ENCODE peak calls at places on chromosomes 11 and 22, in seven cellular contexts. One of them, this sample, is unnamed.

GRCh38 chr11:2652362-2652761 is 47.4 kb downstream of the KCNQ1OT1 start:
- DNase-seq in fibroblast of pulmonary artery: no peak
- DNase-seq in bronchial epithelial cell: no peak
- DNase-seq in pancreas: no peak
- DNase-seq in AG09309: no peak
- DNase-seq in naive thymus-derived CD4-positive, alpha-beta T cell: no peak
- DNase-seq in Peyer's patch: no peak
- DNase-seq in this sample: no peak

GRCh38 chr11:74992852-74993251 is 4.1 kb downstream of the NEU3 start:
- DNase-seq in fibroblast of pulmonary artery: no peak
- DNase-seq in bronchial epithelial cell: no peak
- DNase-seq in pancreas: no peak
- DNase-seq in AG09309: no peak
- DNase-seq in naive thymus-derived CD4-positive, alpha-beta T cell: no peak
- DNase-seq in Peyer's patch: no peak
- DNase-seq in this sample: no peak

GRCh38 chr11:123302751-123303195 is 107.7 kb upstream of the CLMP start:
- DNase-seq in fibroblast of pulmonary artery: peak
- DNase-seq in bronchial epithelial cell: peak
- DNase-seq in pancreas: no peak
- DNase-seq in AG09309: peak
- DNase-seq in naive thymus-derived CD4-positive, alpha-beta T cell: no peak
- DNase-seq in Peyer's patch: no peak
- DNase-seq in this sample: peak

GRCh38 chr22:38271927-38272372 is 860 bp downstream of the TMEM184B start:
- DNase-seq in fibroblast of pulmonary artery: no peak
- DNase-seq in bronchial epithelial cell: peak
- DNase-seq in pancreas: peak
- DNase-seq in AG09309: no peak
- DNase-seq in naive thymus-derived CD4-positive, alpha-beta T cell: no peak
- DNase-seq in Peyer's patch: peak
- DNase-seq in this sample: no peak

GRCh38 chr11:27171391-27171790 is 130.8 kb downstream of the BBOX1 start:
- DNase-seq in fibroblast of pulmonary artery: no peak
- DNase-seq in bronchial epithelial cell: peak
- DNase-seq in pancreas: no peak
- DNase-seq in AG09309: no peak
- DNase-seq in naive thymus-derived CD4-positive, alpha-beta T cell: no peak
- DNase-seq in Peyer's patch: no peak
- DNase-seq in this sample: no peak

GRCh38 chr22:33756508-33756949 is 163.7 kb downstream of the LARGE1 start:
- DNase-seq in fibroblast of pulmonary artery: no peak
- DNase-seq in bronchial epithelial cell: no peak
- DNase-seq in pancreas: no peak
- DNase-seq in AG09309: no peak
- DNase-seq in naive thymus-derived CD4-positive, alpha-beta T cell: no peak
- DNase-seq in Peyer's patch: no peak
- DNase-seq in this sample: no peak

GRCh38 chr22:37927129-37927936 is 21.2 kb downstream of the MICALL1 start:
- DNase-seq in fibroblast of pulmonary artery: no peak
- DNase-seq in bronchial epithelial cell: no peak
- DNase-seq in pancreas: no peak
- DNase-seq in AG09309: no peak
- DNase-seq in naive thymus-derived CD4-positive, alpha-beta T cell: no peak
- DNase-seq in Peyer's patch: no peak
- DNase-seq in this sample: no peak

GRCh38 chr11:17713851-17714250 is 5.5 kb upstream of the MYOD1 start:
- DNase-seq in fibroblast of pulmonary artery: no peak
- DNase-seq in bronchial epithelial cell: no peak
- DNase-seq in pancreas: no peak
- DNase-seq in AG09309: no peak
- DNase-seq in naive thymus-derived CD4-positive, alpha-beta T cell: no peak
- DNase-seq in Peyer's patch: no peak
- DNase-seq in this sample: no peak

GRCh38 chr11:30255637-30256036 is 24.8 kb downstream of the FSHB start:
- DNase-seq in fibroblast of pulmonary artery: no peak
- DNase-seq in bronchial epithelial cell: no peak
- DNase-seq in pancreas: no peak
- DNase-seq in AG09309: no peak
- DNase-seq in naive thymus-derived CD4-positive, alpha-beta T cell: no peak
- DNase-seq in Peyer's patch: no peak
- DNase-seq in this sample: no peak

GRCh38 chr11:79466411-79466810 is 25.6 kb upstream of the TENM4 start:
- DNase-seq in fibroblast of pulmonary artery: peak
- DNase-seq in bronchial epithelial cell: peak
- DNase-seq in pancreas: no peak
- DNase-seq in AG09309: peak
- DNase-seq in naive thymus-derived CD4-positive, alpha-beta T cell: no peak
- DNase-seq in Peyer's patch: no peak
- DNase-seq in this sample: peak

GRCh38 chr11:79661373-79661772 is 220.5 kb upstream of the TENM4 start:
- DNase-seq in fibroblast of pulmonary artery: no peak
- DNase-seq in bronchial epithelial cell: no peak
- DNase-seq in pancreas: no peak
- DNase-seq in AG09309: no peak
- DNase-seq in naive thymus-derived CD4-positive, alpha-beta T cell: no peak
- DNase-seq in Peyer's patch: no peak
- DNase-seq in this sample: no peak

GRCh38 chr11:18790820-18791174 is 801 bp downstream of the PTPN5 start:
- DNase-seq in fibroblast of pulmonary artery: no peak
- DNase-seq in bronchial epithelial cell: no peak
- DNase-seq in pancreas: no peak
- DNase-seq in AG09309: no peak
- DNase-seq in naive thymus-derived CD4-positive, alpha-beta T cell: no peak
- DNase-seq in Peyer's patch: no peak
- DNase-seq in this sample: no peak
- H3K4me3 ChIP-seq in fibroblast of pulmonary artery: no peak
- H3K4me3 ChIP-seq in bronchial epithelial cell: no peak
- H3K4me3 ChIP-seq in pancreas: no peak
- H3K4me3 ChIP-seq in AG09309: no peak
- H3K4me3 ChIP-seq in naive thymus-derived CD4-positive, alpha-beta T cell: no peak
- H3K4me3 ChIP-seq in Peyer's patch: no peak
- H3K4me3 ChIP-seq in this sample: no peak

GRCh38 chr11:114159802-114160588 is 100.5 kb downstream of the ZBTB16 start:
- DNase-seq in fibroblast of pulmonary artery: peak
- DNase-seq in bronchial epithelial cell: peak
- DNase-seq in pancreas: peak
- DNase-seq in AG09309: peak
- DNase-seq in naive thymus-derived CD4-positive, alpha-beta T cell: peak
- DNase-seq in Peyer's patch: peak
- DNase-seq in this sample: peak
- H3K4me3 ChIP-seq in fibroblast of pulmonary artery: peak
- H3K4me3 ChIP-seq in bronchial epithelial cell: no peak
- H3K4me3 ChIP-seq in pancreas: no peak
- H3K4me3 ChIP-seq in AG09309: no peak
- H3K4me3 ChIP-seq in naive thymus-derived CD4-positive, alpha-beta T cell: peak
- H3K4me3 ChIP-seq in Peyer's patch: peak
- H3K4me3 ChIP-seq in this sample: no peak

GRCh38 chr22:29702931-29703594 is 16.7 kb upstream of the CABP7 start:
- DNase-seq in fibroblast of pulmonary artery: no peak
- DNase-seq in bronchial epithelial cell: no peak
- DNase-seq in pancreas: no peak
- DNase-seq in AG09309: no peak
- DNase-seq in naive thymus-derived CD4-positive, alpha-beta T cell: no peak
- DNase-seq in Peyer's patch: no peak
- DNase-seq in this sample: no peak
- H3K4me3 ChIP-seq in fibroblast of pulmonary artery: no peak
- H3K4me3 ChIP-seq in bronchial epithelial cell: no peak
- H3K4me3 ChIP-seq in pancreas: no peak
- H3K4me3 ChIP-seq in AG09309: no peak
- H3K4me3 ChIP-seq in naive thymus-derived CD4-positive, alpha-beta T cell: no peak
- H3K4me3 ChIP-seq in Peyer's patch: no peak
- H3K4me3 ChIP-seq in this sample: no peak

GRCh38 chr11:119683783-119684182 is 45.2 kb downstream of the NECTIN1 start:
- DNase-seq in fibroblast of pulmonary artery: no peak
- DNase-seq in bronchial epithelial cell: peak
- DNase-seq in pancreas: no peak
- DNase-seq in AG09309: no peak
- DNase-seq in naive thymus-derived CD4-positive, alpha-beta T cell: no peak
- DNase-seq in Peyer's patch: no peak
- DNase-seq in this sample: no peak

GRCh38 chr11:119687220-119688046 is 41.6 kb downstream of the NECTIN1 start:
- DNase-seq in fibroblast of pulmonary artery: no peak
- DNase-seq in bronchial epithelial cell: no peak
- DNase-seq in pancreas: no peak
- DNase-seq in AG09309: no peak
- DNase-seq in naive thymus-derived CD4-positive, alpha-beta T cell: no peak
- DNase-seq in Peyer's patch: no peak
- DNase-seq in this sample: no peak

GRCh38 chr11:119686483-119686882 is 42.5 kb downstream of the NECTIN1 start:
- DNase-seq in fibroblast of pulmonary artery: no peak
- DNase-seq in bronchial epithelial cell: peak
- DNase-seq in pancreas: no peak
- DNase-seq in AG09309: no peak
- DNase-seq in naive thymus-derived CD4-positive, alpha-beta T cell: no peak
- DNase-seq in Peyer's patch: no peak
- DNase-seq in this sample: no peak

GRCh38 chr11:119685073-119685746 is 43.8 kb downstream of the NECTIN1 start:
- DNase-seq in fibroblast of pulmonary artery: no peak
- DNase-seq in bronchial epithelial cell: no peak
- DNase-seq in pancreas: no peak
- DNase-seq in AG09309: no peak
- DNase-seq in naive thymus-derived CD4-positive, alpha-beta T cell: no peak
- DNase-seq in Peyer's patch: no peak
- DNase-seq in this sample: no peak

GRCh38 chr11:119684361-119685072 is 44.5 kb downstream of the NECTIN1 start:
- DNase-seq in fibroblast of pulmonary artery: peak
- DNase-seq in bronchial epithelial cell: peak
- DNase-seq in pancreas: no peak
- DNase-seq in AG09309: no peak
- DNase-seq in naive thymus-derived CD4-positive, alpha-beta T cell: no peak
- DNase-seq in Peyer's patch: no peak
- DNase-seq in this sample: no peak
- H3K4me3 ChIP-seq in fibroblast of pulmonary artery: no peak
- H3K4me3 ChIP-seq in bronchial epithelial cell: no peak
- H3K4me3 ChIP-seq in pancreas: no peak
- H3K4me3 ChIP-seq in AG09309: no peak
- H3K4me3 ChIP-seq in naive thymus-derived CD4-positive, alpha-beta T cell: no peak
- H3K4me3 ChIP-seq in Peyer's patch: no peak
- H3K4me3 ChIP-seq in this sample: no peak

DNA sequence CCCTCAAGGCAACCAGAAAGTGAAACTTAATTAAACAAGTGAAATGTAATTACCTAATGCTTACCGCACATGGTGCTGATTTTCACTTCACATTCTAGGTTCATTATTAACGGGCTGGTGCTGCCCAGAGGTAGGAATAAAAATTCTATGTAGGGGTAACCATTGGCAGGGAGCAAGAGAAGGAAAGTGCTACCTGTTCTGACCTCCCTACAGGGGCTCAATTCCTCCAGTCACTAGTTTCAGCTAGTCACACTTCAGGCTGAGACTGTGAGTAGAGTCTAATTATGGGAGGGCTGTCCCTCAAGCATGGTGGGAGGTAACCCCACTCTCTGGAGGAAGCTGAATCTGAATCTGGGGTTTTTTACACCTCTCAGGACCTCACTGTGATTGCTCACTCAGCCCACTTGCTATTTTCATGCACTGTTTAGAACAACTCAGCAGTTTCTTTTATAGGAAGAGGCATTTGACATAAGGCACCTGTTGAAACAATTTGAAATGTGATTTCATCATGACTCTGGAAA is 75.4 kb downstream of the MAML2 start:
- DNase-seq in fibroblast of pulmonary artery: peak
- DNase-seq in bronchial epithelial cell: no peak
- DNase-seq in pancreas: no peak
- DNase-seq in AG09309: no peak
- DNase-seq in naive thymus-derived CD4-positive, alpha-beta T cell: peak
- DNase-seq in Peyer's patch: no peak
- DNase-seq in this sample: no peak
- H3K4me3 ChIP-seq in fibroblast of pulmonary artery: no peak
- H3K4me3 ChIP-seq in bronchial epithelial cell: no peak
- H3K4me3 ChIP-seq in pancreas: no peak
- H3K4me3 ChIP-seq in AG09309: no peak
- H3K4me3 ChIP-seq in naive thymus-derived CD4-positive, alpha-beta T cell: peak
- H3K4me3 ChIP-seq in Peyer's patch: no peak
- H3K4me3 ChIP-seq in this sample: no peak

DNA sequence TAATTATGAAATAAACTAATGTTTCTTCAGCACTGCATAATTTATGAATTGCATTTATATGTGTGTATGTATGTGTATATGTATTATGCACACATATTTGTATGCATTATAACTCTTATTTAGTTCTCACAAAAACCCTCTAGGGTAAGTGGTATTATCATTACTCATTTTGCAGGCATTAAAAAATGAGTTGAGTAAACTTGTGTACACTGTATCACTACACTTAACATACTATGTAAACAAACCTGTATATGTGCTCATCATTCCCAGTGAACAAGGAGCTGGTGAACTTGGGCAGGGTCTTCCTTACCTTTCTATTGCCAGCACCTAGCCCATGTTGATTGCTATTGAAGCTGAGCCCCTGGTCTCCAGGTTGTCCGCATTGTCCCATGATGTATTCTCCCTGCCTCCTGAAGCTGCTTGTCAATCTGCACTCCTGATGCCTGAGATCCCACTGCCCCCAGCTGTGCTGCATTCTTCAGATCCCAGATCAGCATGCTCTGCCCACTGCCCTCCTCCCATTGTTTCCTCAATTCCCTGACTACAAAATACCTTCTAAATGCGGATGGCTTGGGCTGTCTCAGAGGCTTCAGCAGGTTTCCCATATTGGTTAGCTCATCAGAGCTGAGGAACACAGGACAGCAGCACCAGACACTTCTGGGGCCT is 267.9 kb upstream of the SESN3 start:
- DNase-seq in fibroblast of pulmonary artery: no peak
- DNase-seq in bronchial epithelial cell: peak
- DNase-seq in pancreas: no peak
- DNase-seq in AG09309: no peak
- DNase-seq in naive thymus-derived CD4-positive, alpha-beta T cell: no peak
- DNase-seq in Peyer's patch: no peak
- DNase-seq in this sample: no peak
- H3K4me3 ChIP-seq in fibroblast of pulmonary artery: no peak
- H3K4me3 ChIP-seq in bronchial epithelial cell: no peak
- H3K4me3 ChIP-seq in pancreas: no peak
- H3K4me3 ChIP-seq in AG09309: no peak
- H3K4me3 ChIP-seq in naive thymus-derived CD4-positive, alpha-beta T cell: no peak
- H3K4me3 ChIP-seq in Peyer's patch: no peak
- H3K4me3 ChIP-seq in this sample: no peak

GRCh38 chr11:78230161-78230877 is 41.6 kb downstream of the USP35 start:
- DNase-seq in fibroblast of pulmonary artery: no peak
- DNase-seq in bronchial epithelial cell: peak
- DNase-seq in pancreas: no peak
- DNase-seq in AG09309: no peak
- DNase-seq in naive thymus-derived CD4-positive, alpha-beta T cell: no peak
- DNase-seq in Peyer's patch: no peak
- DNase-seq in this sample: no peak

GRCh38 chr11:78229106-78229505 is 40.4 kb downstream of the USP35 start:
- DNase-seq in fibroblast of pulmonary artery: no peak
- DNase-seq in bronchial epithelial cell: no peak
- DNase-seq in pancreas: no peak
- DNase-seq in AG09309: no peak
- DNase-seq in naive thymus-derived CD4-positive, alpha-beta T cell: no peak
- DNase-seq in Peyer's patch: no peak
- DNase-seq in this sample: no peak

GRCh38 chr11:78226684-78227680 is 38.3 kb downstream of the USP35 start:
- DNase-seq in fibroblast of pulmonary artery: no peak
- DNase-seq in bronchial epithelial cell: no peak
- DNase-seq in pancreas: no peak
- DNase-seq in AG09309: no peak
- DNase-seq in naive thymus-derived CD4-positive, alpha-beta T cell: no peak
- DNase-seq in Peyer's patch: no peak
- DNase-seq in this sample: no peak

GRCh38 chr11:78228467-78228866 is 39.7 kb downstream of the USP35 start:
- DNase-seq in fibroblast of pulmonary artery: peak
- DNase-seq in bronchial epithelial cell: peak
- DNase-seq in pancreas: no peak
- DNase-seq in AG09309: no peak
- DNase-seq in naive thymus-derived CD4-positive, alpha-beta T cell: no peak
- DNase-seq in Peyer's patch: no peak
- DNase-seq in this sample: peak

GRCh38 chr11:78227906-78228305 is 39.2 kb downstream of the USP35 start:
- DNase-seq in fibroblast of pulmonary artery: no peak
- DNase-seq in bronchial epithelial cell: no peak
- DNase-seq in pancreas: no peak
- DNase-seq in AG09309: no peak
- DNase-seq in naive thymus-derived CD4-positive, alpha-beta T cell: no peak
- DNase-seq in Peyer's patch: no peak
- DNase-seq in this sample: no peak
- H3K4me3 ChIP-seq in fibroblast of pulmonary artery: no peak
- H3K4me3 ChIP-seq in bronchial epithelial cell: no peak
- H3K4me3 ChIP-seq in pancreas: no peak
- H3K4me3 ChIP-seq in AG09309: no peak
- H3K4me3 ChIP-seq in naive thymus-derived CD4-positive, alpha-beta T cell: no peak
- H3K4me3 ChIP-seq in Peyer's patch: no peak
- H3K4me3 ChIP-seq in this sample: no peak

This sample was measured in retinal pigment epithelial cell.